ENCODE peak calls at places on chromosome 9, in eight cellular contexts. One of them, this sample, is unnamed. For H3K9me3, the result is how much of the 10 kb centered on the place peaks cover.

GRCh38 chr9:120914410-120914809 is 12.2 kb downstream of the TRAF1 start:
- DNase-seq in body of pancreas: no peak
- DNase-seq in cardiac muscle cell: no peak
- DNase-seq in WERI-Rb-1: no peak
- DNase-seq in H9: no peak
- DNase-seq in A673: no peak
- DNase-seq in GM23248: no peak
- DNase-seq in CD4-positive, alpha-beta memory T cell: no peak
- DNase-seq in this sample: no peak

GRCh38 chr9:99235874-99236627 is 14.0 kb downstream of the SEC61B start:
- DNase-seq in cardiac muscle cell: no peak
- DNase-seq in GM23248: no peak
- DNase-seq in CD4-positive, alpha-beta memory T cell: no peak
- DNase-seq in H9: no peak
- DNase-seq in A673: no peak
- DNase-seq in WERI-Rb-1: no peak
- DNase-seq in body of pancreas: no peak
- DNase-seq in this sample: no peak

GRCh38 chr9:107175826-107176500 is 107.1 kb upstream of the RAD23B start:
- DNase-seq in cardiac muscle cell: no peak
- DNase-seq in CD4-positive, alpha-beta memory T cell: no peak
- DNase-seq in WERI-Rb-1: no peak
- DNase-seq in GM23248: peak
- DNase-seq in body of pancreas: no peak
- DNase-seq in A673: no peak
- DNase-seq in H9: no peak
- DNase-seq in this sample: no peak

GRCh38 chr9:86946712-86947145 is 577 bp downstream of the GAS1 start:
- DNase-seq in WERI-Rb-1: peak
- DNase-seq in A673: peak
- DNase-seq in CD4-positive, alpha-beta memory T cell: no peak
- DNase-seq in GM23248: peak
- DNase-seq in body of pancreas: no peak
- DNase-seq in H9: peak
- DNase-seq in cardiac muscle cell: peak
- DNase-seq in this sample: no peak

GRCh38 chr9:70949239-70949638 is 172.2 kb downstream of the TRPM3 start:
- DNase-seq in GM23248: no peak
- DNase-seq in cardiac muscle cell: no peak
- DNase-seq in WERI-Rb-1: no peak
- DNase-seq in body of pancreas: no peak
- DNase-seq in CD4-positive, alpha-beta memory T cell: no peak
- DNase-seq in H9: no peak
- DNase-seq in A673: no peak
- DNase-seq in this sample: no peak

GRCh38 chr9:122168356-122168755 is 8.6 kb downstream of the MORN5 start:
- DNase-seq in cardiac muscle cell: no peak
- DNase-seq in GM23248: peak
- DNase-seq in H9: no peak
- DNase-seq in A673: no peak
- DNase-seq in WERI-Rb-1: no peak
- DNase-seq in body of pancreas: no peak
- DNase-seq in CD4-positive, alpha-beta memory T cell: no peak
- DNase-seq in this sample: no peak

GRCh38 chr9:124629600-124629999 is 122.4 kb upstream of the NR5A1 start:
- DNase-seq in WERI-Rb-1: no peak
- DNase-seq in A673: no peak
- DNase-seq in body of pancreas: no peak
- DNase-seq in CD4-positive, alpha-beta memory T cell: no peak
- DNase-seq in cardiac muscle cell: no peak
- DNase-seq in H9: no peak
- DNase-seq in GM23248: peak
- DNase-seq in this sample: no peak

GRCh38 chr9:101457003-101457402 is 21.4 kb upstream of the ALDOB start:
- DNase-seq in WERI-Rb-1: peak
- DNase-seq in cardiac muscle cell: peak
- DNase-seq in A673: no peak
- DNase-seq in body of pancreas: no peak
- DNase-seq in CD4-positive, alpha-beta memory T cell: no peak
- DNase-seq in H9: peak
- DNase-seq in GM23248: no peak
- DNase-seq in this sample: no peak

GRCh38 chr9:132541966-132542830 is 40.2 kb upstream of the BARHL1 start:
- DNase-seq in cardiac muscle cell: no peak
- DNase-seq in CD4-positive, alpha-beta memory T cell: no peak
- DNase-seq in WERI-Rb-1: no peak
- DNase-seq in GM23248: no peak
- DNase-seq in body of pancreas: no peak
- DNase-seq in H9: no peak
- DNase-seq in A673: no peak
- DNase-seq in this sample: no peak

GRCh38 chr9:74277532-74277931 is 219.6 kb upstream of the RORB start:
- DNase-seq in GM23248: no peak
- DNase-seq in H9: no peak
- DNase-seq in CD4-positive, alpha-beta memory T cell: peak
- DNase-seq in cardiac muscle cell: no peak
- DNase-seq in A673: no peak
- DNase-seq in WERI-Rb-1: no peak
- DNase-seq in body of pancreas: no peak
- DNase-seq in this sample: peak

GRCh38 chr9:40926404-40927259 is 201.8 kb downstream of the FOXD4L6 start:
- DNase-seq in A673: no peak
- DNase-seq in WERI-Rb-1: no peak
- DNase-seq in CD4-positive, alpha-beta memory T cell: no peak
- DNase-seq in H9: no peak
- DNase-seq in cardiac muscle cell: no peak
- DNase-seq in GM23248: no peak
- DNase-seq in body of pancreas: no peak
- DNase-seq in this sample: no peak
- H3K9me3 ChIP-seq in A673: under half
- H3K9me3 ChIP-seq in WERI-Rb-1: under half
- H3K9me3 ChIP-seq in CD4-positive, alpha-beta memory T cell: under half
- H3K9me3 ChIP-seq in H9: half or more
- H3K9me3 ChIP-seq in cardiac muscle cell: under half
- H3K9me3 ChIP-seq in GM23248: under half
- H3K9me3 ChIP-seq in body of pancreas: under half
- H3K9me3 ChIP-seq in this sample: half or more

GRCh38 chr9:77440057-77440456 is 208.1 kb downstream of the GNA14 start:
- DNase-seq in GM23248: peak
- DNase-seq in cardiac muscle cell: no peak
- DNase-seq in WERI-Rb-1: no peak
- DNase-seq in A673: peak
- DNase-seq in CD4-positive, alpha-beta memory T cell: no peak
- DNase-seq in body of pancreas: peak
- DNase-seq in H9: peak
- DNase-seq in this sample: no peak
- H3K9me3 ChIP-seq in GM23248: under half
- H3K9me3 ChIP-seq in cardiac muscle cell: under half
- H3K9me3 ChIP-seq in WERI-Rb-1: under half
- H3K9me3 ChIP-seq in A673: under half
- H3K9me3 ChIP-seq in CD4-positive, alpha-beta memory T cell: under half
- H3K9me3 ChIP-seq in body of pancreas: under half
- H3K9me3 ChIP-seq in H9: under half
- H3K9me3 ChIP-seq in this sample: under half

GRCh38 chr9:3473402-3473801 is 52.4 kb downstream of the RFX3 start:
- DNase-seq in body of pancreas: no peak
- DNase-seq in H9: no peak
- DNase-seq in CD4-positive, alpha-beta memory T cell: no peak
- DNase-seq in cardiac muscle cell: no peak
- DNase-seq in WERI-Rb-1: no peak
- DNase-seq in A673: no peak
- DNase-seq in GM23248: no peak
- DNase-seq in this sample: no peak
- H3K9me3 ChIP-seq in body of pancreas: under half
- H3K9me3 ChIP-seq in H9: under half
- H3K9me3 ChIP-seq in CD4-positive, alpha-beta memory T cell: under half
- H3K9me3 ChIP-seq in cardiac muscle cell: under half
- H3K9me3 ChIP-seq in WERI-Rb-1: under half
- H3K9me3 ChIP-seq in A673: under half
- H3K9me3 ChIP-seq in GM23248: under half
- H3K9me3 ChIP-seq in this sample: under half

GRCh38 chr9:135135171-135135926 is 47.9 kb downstream of the OLFM1 start:
- DNase-seq in CD4-positive, alpha-beta memory T cell: no peak
- DNase-seq in body of pancreas: no peak
- DNase-seq in WERI-Rb-1: peak
- DNase-seq in cardiac muscle cell: no peak
- DNase-seq in A673: peak
- DNase-seq in GM23248: no peak
- DNase-seq in H9: no peak
- DNase-seq in this sample: no peak

GRCh38 chr9:135134253-135135028 is 47.0 kb downstream of the OLFM1 start:
- DNase-seq in A673: peak
- DNase-seq in H9: no peak
- DNase-seq in WERI-Rb-1: peak
- DNase-seq in CD4-positive, alpha-beta memory T cell: no peak
- DNase-seq in cardiac muscle cell: peak
- DNase-seq in GM23248: no peak
- DNase-seq in body of pancreas: no peak
- DNase-seq in this sample: no peak

GRCh38 chr9:135136481-135136880 is 49.0 kb downstream of the OLFM1 start:
- DNase-seq in cardiac muscle cell: no peak
- DNase-seq in GM23248: no peak
- DNase-seq in WERI-Rb-1: peak
- DNase-seq in A673: no peak
- DNase-seq in body of pancreas: no peak
- DNase-seq in CD4-positive, alpha-beta memory T cell: no peak
- DNase-seq in H9: no peak
- DNase-seq in this sample: no peak

GRCh38 chr9:135136991-135137390 is 49.5 kb downstream of the OLFM1 start:
- DNase-seq in cardiac muscle cell: no peak
- DNase-seq in GM23248: no peak
- DNase-seq in H9: no peak
- DNase-seq in body of pancreas: no peak
- DNase-seq in WERI-Rb-1: no peak
- DNase-seq in A673: no peak
- DNase-seq in CD4-positive, alpha-beta memory T cell: no peak
- DNase-seq in this sample: no peak

GRCh38 chr9:135135927-135136311 is 48.5 kb downstream of the OLFM1 start:
- DNase-seq in CD4-positive, alpha-beta memory T cell: no peak
- DNase-seq in A673: no peak
- DNase-seq in body of pancreas: no peak
- DNase-seq in cardiac muscle cell: peak
- DNase-seq in WERI-Rb-1: no peak
- DNase-seq in H9: no peak
- DNase-seq in GM23248: no peak
- DNase-seq in this sample: no peak
- H3K9me3 ChIP-seq in CD4-positive, alpha-beta memory T cell: under half
- H3K9me3 ChIP-seq in A673: under half
- H3K9me3 ChIP-seq in body of pancreas: under half
- H3K9me3 ChIP-seq in cardiac muscle cell: under half
- H3K9me3 ChIP-seq in WERI-Rb-1: under half
- H3K9me3 ChIP-seq in H9: under half
- H3K9me3 ChIP-seq in GM23248: under half
- H3K9me3 ChIP-seq in this sample: under half

This sample was measured in CD4-positive, alpha-beta T cell.